ENCODE peak calls at places on chromosomes 4 and X, in nine cellular contexts. One of them, this sample, is unnamed.
A peak's percentile ranks its signal among the peaks of the same experiment; 100 is the strongest.

GRCh38 chr4:76752911-76753494 is 144.9 kb downstream of the SOWAHB start:
- DNase-seq in neural progenitor cell: no peak
- DNase-seq in PC-3: peak; percentile 84
- DNase-seq in fibroblast of the aortic adventitia: peak; percentile 94
- DNase-seq in osteocyte: no peak
- DNase-seq in A549: peak; percentile 29
- DNase-seq in heart left ventricle: no peak
- DNase-seq in fibroblast of mammary gland: peak; percentile 100
- DNase-seq in coronary artery: no peak
- DNase-seq in this sample: peak; percentile 97

GRCh38 chrX:49129427-49129826 is 5.9 kb upstream of the GPKOW start:
- DNase-seq in neural progenitor cell: no peak
- DNase-seq in PC-3: no peak
- DNase-seq in fibroblast of the aortic adventitia: no peak
- DNase-seq in osteocyte: no peak
- DNase-seq in A549: no peak
- DNase-seq in heart left ventricle: no peak
- DNase-seq in fibroblast of mammary gland: no peak
- DNase-seq in coronary artery: no peak
- DNase-seq in this sample: no peak

GRCh38 chr4:82599336-82599735 is 37.5 kb upstream of the TMEM150C start:
- DNase-seq in neural progenitor cell: peak; percentile 32
- DNase-seq in PC-3: peak; percentile 10
- DNase-seq in fibroblast of the aortic adventitia: no peak
- DNase-seq in osteocyte: no peak
- DNase-seq in A549: peak; percentile 13
- DNase-seq in heart left ventricle: no peak
- DNase-seq in fibroblast of mammary gland: no peak
- DNase-seq in coronary artery: no peak
- DNase-seq in this sample: peak; percentile 1

GRCh38 chrX:14032383-14032782 is 2.7 kb upstream of the GEMIN8 start:
- DNase-seq in neural progenitor cell: peak; percentile 57
- DNase-seq in PC-3: peak; percentile 66
- DNase-seq in fibroblast of the aortic adventitia: peak; percentile 84
- DNase-seq in osteocyte: no peak
- DNase-seq in A549: peak; percentile 53
- DNase-seq in heart left ventricle: no peak
- DNase-seq in fibroblast of mammary gland: peak; percentile 71
- DNase-seq in coronary artery: no peak
- DNase-seq in this sample: peak; percentile 64

GRCh38 chrX:22192419-22193086 is 80.2 kb upstream of the CBLL2 start:
- DNase-seq in neural progenitor cell: peak; percentile 72
- DNase-seq in PC-3: peak; percentile 78
- DNase-seq in fibroblast of the aortic adventitia: peak; percentile 64
- DNase-seq in osteocyte: peak; percentile 87
- DNase-seq in A549: peak; percentile 75
- DNase-seq in heart left ventricle: peak; percentile 67
- DNase-seq in fibroblast of mammary gland: peak; percentile 66
- DNase-seq in coronary artery: no peak
- DNase-seq in this sample: peak; percentile 67

GRCh38 chrX:149511081-149511480 is 6.0 kb upstream of the IDS start:
- DNase-seq in neural progenitor cell: no peak
- DNase-seq in PC-3: peak; percentile 95
- DNase-seq in fibroblast of the aortic adventitia: no peak
- DNase-seq in osteocyte: no peak
- DNase-seq in A549: no peak
- DNase-seq in heart left ventricle: no peak
- DNase-seq in fibroblast of mammary gland: peak; percentile 49
- DNase-seq in coronary artery: no peak
- DNase-seq in this sample: no peak

GRCh38 chr4:6856391-6856790 is 53.2 kb upstream of the TBC1D14 start:
- DNase-seq in neural progenitor cell: no peak
- DNase-seq in PC-3: no peak
- DNase-seq in fibroblast of the aortic adventitia: peak; percentile 51
- DNase-seq in osteocyte: no peak
- DNase-seq in A549: no peak
- DNase-seq in heart left ventricle: no peak
- DNase-seq in fibroblast of mammary gland: no peak
- DNase-seq in coronary artery: no peak
- DNase-seq in this sample: no peak

GRCh38 chrX:130049821-130050220 is 60.5 kb downstream of the ELF4 start:
- DNase-seq in neural progenitor cell: no peak
- DNase-seq in PC-3: no peak
- DNase-seq in fibroblast of the aortic adventitia: peak; percentile 17
- DNase-seq in osteocyte: no peak
- DNase-seq in A549: no peak
- DNase-seq in heart left ventricle: no peak
- DNase-seq in fibroblast of mammary gland: no peak
- DNase-seq in coronary artery: no peak
- DNase-seq in this sample: peak; percentile 37

GRCh38 chr4:180253419-180253818 is 1989.8 kb upstream of the TENM3 start:
- DNase-seq in neural progenitor cell: no peak
- DNase-seq in PC-3: no peak
- DNase-seq in fibroblast of the aortic adventitia: no peak
- DNase-seq in osteocyte: no peak
- DNase-seq in A549: no peak
- DNase-seq in heart left ventricle: no peak
- DNase-seq in fibroblast of mammary gland: no peak
- DNase-seq in coronary artery: no peak
- DNase-seq in this sample: no peak

GRCh38 chr4:88225216-88226107 is 58.9 kb downstream of the PPM1K start:
- DNase-seq in neural progenitor cell: no peak
- DNase-seq in PC-3: no peak
- DNase-seq in fibroblast of the aortic adventitia: peak; percentile 36
- DNase-seq in osteocyte: no peak
- DNase-seq in A549: no peak
- DNase-seq in heart left ventricle: no peak
- DNase-seq in fibroblast of mammary gland: no peak
- DNase-seq in coronary artery: no peak
- DNase-seq in this sample: peak; percentile 32

GRCh38 chr4:122827899-122828601 is 1.4 kb downstream of the FGF2 start:
- DNase-seq in neural progenitor cell: peak; percentile 85
- DNase-seq in PC-3: peak; percentile 70
- DNase-seq in fibroblast of the aortic adventitia: peak; percentile 79
- DNase-seq in osteocyte: no peak
- DNase-seq in A549: peak; percentile 65
- DNase-seq in heart left ventricle: no peak
- DNase-seq in fibroblast of mammary gland: peak; percentile 72
- DNase-seq in coronary artery: no peak
- DNase-seq in this sample: peak; percentile 82

GRCh38 chr4:139223682-139224317 is 46.8 kb upstream of the ELF2 start:
- DNase-seq in neural progenitor cell: no peak
- DNase-seq in PC-3: peak; percentile 37
- DNase-seq in fibroblast of the aortic adventitia: peak; percentile 92
- DNase-seq in osteocyte: no peak
- DNase-seq in A549: no peak
- DNase-seq in heart left ventricle: peak; percentile 68
- DNase-seq in fibroblast of mammary gland: peak; percentile 85
- DNase-seq in coronary artery: no peak
- DNase-seq in this sample: peak; percentile 75

GRCh38 chr4:54659213-54660144 is 1.7 kb downstream of the KIT start:
- DNase-seq in neural progenitor cell: peak; percentile 69
- DNase-seq in PC-3: no peak
- DNase-seq in fibroblast of the aortic adventitia: peak; percentile 4
- DNase-seq in osteocyte: no peak
- DNase-seq in A549: no peak
- DNase-seq in heart left ventricle: no peak
- DNase-seq in fibroblast of mammary gland: peak; percentile 25
- DNase-seq in coronary artery: no peak
- DNase-seq in this sample: peak; percentile 18

GRCh38 chr4:81912420-81912819 is 440.7 kb upstream of the RASGEF1B start:
- DNase-seq in neural progenitor cell: no peak
- DNase-seq in PC-3: no peak
- DNase-seq in fibroblast of the aortic adventitia: no peak
- DNase-seq in osteocyte: no peak
- DNase-seq in A549: no peak
- DNase-seq in heart left ventricle: no peak
- DNase-seq in fibroblast of mammary gland: no peak
- DNase-seq in coronary artery: no peak
- DNase-seq in this sample: no peak

GRCh38 chrX:39022106-39022505 is 220.8 kb downstream of the MID1IP1 start:
- DNase-seq in neural progenitor cell: no peak
- DNase-seq in PC-3: no peak
- DNase-seq in fibroblast of the aortic adventitia: no peak
- DNase-seq in osteocyte: no peak
- DNase-seq in A549: no peak
- DNase-seq in heart left ventricle: no peak
- DNase-seq in fibroblast of mammary gland: peak; percentile 33
- DNase-seq in coronary artery: no peak
- DNase-seq in this sample: peak; percentile 45

GRCh38 chrX:103878466-103879151 is 46.6 kb upstream of the RAB9B start:
- DNase-seq in neural progenitor cell: no peak
- DNase-seq in PC-3: peak; percentile 95
- DNase-seq in fibroblast of the aortic adventitia: peak; percentile 70
- DNase-seq in osteocyte: no peak
- DNase-seq in A549: peak; percentile 22
- DNase-seq in heart left ventricle: no peak
- DNase-seq in fibroblast of mammary gland: peak; percentile 65
- DNase-seq in coronary artery: no peak
- DNase-seq in this sample: peak; percentile 81

GRCh38 chr4:173494013-173494970 is 35.7 kb downstream of the HAND2 start:
- DNase-seq in neural progenitor cell: peak; percentile 89
- DNase-seq in PC-3: peak; percentile 74
- DNase-seq in fibroblast of the aortic adventitia: peak; percentile 71
- DNase-seq in osteocyte: no peak
- DNase-seq in A549: peak; percentile 80
- DNase-seq in heart left ventricle: no peak
- DNase-seq in fibroblast of mammary gland: peak; percentile 78
- DNase-seq in coronary artery: no peak
- DNase-seq in this sample: peak; percentile 74

GRCh38 chr4:139934786-139935330 is 219.1 kb downstream of the MAML3 start:
- DNase-seq in neural progenitor cell: no peak
- DNase-seq in PC-3: no peak
- DNase-seq in fibroblast of the aortic adventitia: no peak
- DNase-seq in osteocyte: no peak
- DNase-seq in A549: no peak
- DNase-seq in heart left ventricle: no peak
- DNase-seq in fibroblast of mammary gland: no peak
- DNase-seq in coronary artery: no peak
- DNase-seq in this sample: no peak

GRCh38 chrX:11787564-11787963 is 29.5 kb downstream of the MSL3 start:
- DNase-seq in neural progenitor cell: peak; percentile 86
- DNase-seq in PC-3: peak; percentile 20
- DNase-seq in fibroblast of the aortic adventitia: peak; percentile 39
- DNase-seq in osteocyte: no peak
- DNase-seq in A549: peak; percentile 79
- DNase-seq in heart left ventricle: peak; percentile 67
- DNase-seq in fibroblast of mammary gland: peak; percentile 62
- DNase-seq in coronary artery: no peak
- DNase-seq in this sample: peak; percentile 64

GRCh38 chr4:106818764-106819163 is 217.3 kb downstream of the DKK2 start:
- DNase-seq in neural progenitor cell: no peak
- DNase-seq in PC-3: peak; percentile 26
- DNase-seq in fibroblast of the aortic adventitia: peak; percentile 19
- DNase-seq in osteocyte: no peak
- DNase-seq in A549: no peak
- DNase-seq in heart left ventricle: no peak
- DNase-seq in fibroblast of mammary gland: peak; percentile 2
- DNase-seq in coronary artery: no peak
- DNase-seq in this sample: no peak
- TF ChIP-seq CTCF in neural progenitor cell: peak; percentile 6
- TF ChIP-seq CTCF in PC-3: peak; percentile 45
- TF ChIP-seq CTCF in fibroblast of the aortic adventitia: peak; percentile 38
- TF ChIP-seq CTCF in osteocyte: peak; percentile 61
- TF ChIP-seq CTCF in A549: no peak
- TF ChIP-seq CTCF in heart left ventricle: no peak
- TF ChIP-seq CTCF in fibroblast of mammary gland: peak; percentile 28
- TF ChIP-seq CTCF in coronary artery: no peak
- TF ChIP-seq CTCF in this sample: peak; percentile 26

GRCh38 chrX:136028383-136028984 is 43.2 kb downstream of the SLC9A6 start:
- DNase-seq in neural progenitor cell: peak; percentile 47
- DNase-seq in PC-3: peak; percentile 80
- DNase-seq in fibroblast of the aortic adventitia: peak; percentile 82
- DNase-seq in osteocyte: no peak
- DNase-seq in A549: peak; percentile 55
- DNase-seq in heart left ventricle: no peak
- DNase-seq in fibroblast of mammary gland: peak; percentile 75
- DNase-seq in coronary artery: no peak
- DNase-seq in this sample: peak; percentile 75
- TF ChIP-seq CTCF in neural progenitor cell: peak; percentile 66
- TF ChIP-seq CTCF in PC-3: peak; percentile 79
- TF ChIP-seq CTCF in fibroblast of the aortic adventitia: peak; percentile 66
- TF ChIP-seq CTCF in osteocyte: peak; percentile 69
- TF ChIP-seq CTCF in A549: peak; percentile 79
- TF ChIP-seq CTCF in heart left ventricle: peak; percentile 50
- TF ChIP-seq CTCF in fibroblast of mammary gland: peak; percentile 75
- TF ChIP-seq CTCF in coronary artery: peak; percentile 20
- TF ChIP-seq CTCF in this sample: peak; percentile 40

GRCh38 chr4:40583850-40584439 is 45.7 kb downstream of the RBM47 start:
- DNase-seq in neural progenitor cell: no peak
- DNase-seq in PC-3: no peak
- DNase-seq in fibroblast of the aortic adventitia: no peak
- DNase-seq in osteocyte: no peak
- DNase-seq in A549: peak; percentile 73
- DNase-seq in heart left ventricle: no peak
- DNase-seq in fibroblast of mammary gland: no peak
- DNase-seq in coronary artery: no peak
- DNase-seq in this sample: no peak
- TF ChIP-seq CTCF in neural progenitor cell: no peak
- TF ChIP-seq CTCF in PC-3: no peak
- TF ChIP-seq CTCF in fibroblast of the aortic adventitia: no peak
- TF ChIP-seq CTCF in osteocyte: no peak
- TF ChIP-seq CTCF in A549: no peak
- TF ChIP-seq CTCF in heart left ventricle: no peak
- TF ChIP-seq CTCF in fibroblast of mammary gland: no peak
- TF ChIP-seq CTCF in coronary artery: no peak
- TF ChIP-seq CTCF in this sample: no peak

GRCh38 chrX:2391869-2392606 is 108.7 kb downstream of the DHRSX start:
- DNase-seq in neural progenitor cell: no peak
- DNase-seq in PC-3: peak; percentile 93
- DNase-seq in fibroblast of the aortic adventitia: peak; percentile 45
- DNase-seq in osteocyte: no peak
- DNase-seq in A549: peak; percentile 98
- DNase-seq in heart left ventricle: no peak
- DNase-seq in fibroblast of mammary gland: peak; percentile 80
- DNase-seq in coronary artery: no peak
- DNase-seq in this sample: peak; percentile 84
- TF ChIP-seq CTCF in neural progenitor cell: no peak
- TF ChIP-seq CTCF in PC-3: no peak
- TF ChIP-seq CTCF in fibroblast of the aortic adventitia: no peak
- TF ChIP-seq CTCF in osteocyte: no peak
- TF ChIP-seq CTCF in A549: peak; percentile 33
- TF ChIP-seq CTCF in heart left ventricle: no peak
- TF ChIP-seq CTCF in fibroblast of mammary gland: no peak
- TF ChIP-seq CTCF in coronary artery: no peak
- TF ChIP-seq CTCF in this sample: peak; percentile 22

This sample was measured in cardiac fibroblast.